ENCODE peak calls at places on chromosomes 16 and 17, in five cellular contexts. A, Y, J, R and C are unnamed samples.
A peak's percentile ranks its signal among the peaks of the same experiment; 100 is the strongest.

GRCh38 chr16:77767826-77768225 is 20.5 kb upstream of the VAT1L start:
- DNase-seq in A (no peak), J (no peak), R (no peak), Y (no peak), C (no peak)

GRCh38 chr17:61225178-61225577 is 174.5 kb upstream of the TBX2 start:
- DNase-seq in A (no peak), Y (no peak), J (no peak), R (no peak), C (no peak)

GRCh38 chr17:34311291-34311690 is 7.9 kb upstream of the CCL8 start:
- DNase-seq in R (no peak), A (no peak), Y (no peak), J (no peak), C (no peak)

GRCh38 chr17:58415371-58416055 is 1.8 kb downstream of the RNF43 start:
- DNase-seq in A (no peak), Y (no peak), R (no peak), J (no peak), C (no peak)

GRCh38 chr16:73385701-73386100 is 337.8 kb upstream of the ZFHX3 start:
- DNase-seq in A (no peak), Y (no peak), R (no peak), J (no peak), C (no peak)

GRCh38 chr17:29384901-29385300 is 5.3 kb upstream of the TAOK1 start:
- DNase-seq in Y (no peak), J (peak; percentile 16), A (no peak), R (no peak), C (no peak)

GRCh38 chr16:65783709-65784474 is 582.6 kb upstream of the CDH5 start:
- DNase-seq in Y (no peak), J (no peak), R (no peak), A (no peak), C (no peak)

GRCh38 chr17:79930077-79930785 is 91.0 kb upstream of the CBX4 start:
- DNase-seq in Y (no peak), A (no peak), R (no peak), J (no peak), C (no peak)

GRCh38 chr17:18966831-18967624 is 15.1 kb downstream of the SLC5A10 start:
- DNase-seq in Y (no peak), J (no peak), R (no peak), A (no peak), C (no peak)

GRCh38 chr17:81210868-81211267 is 11.9 kb downstream of the CEP131 start:
- DNase-seq in R (no peak), A (no peak), J (no peak), Y (no peak), C (no peak)

GRCh38 chr16:82506734-82507133 is 120.0 kb upstream of the CDH13 start:
- DNase-seq in Y (no peak), A (no peak), R (no peak), J (no peak), C (no peak)

GRCh38 chr16:85863384-85863774 is 35.6 kb upstream of the IRF8 start:
- DNase-seq in Y (no peak), A (no peak), J (peak; percentile 34), R (no peak), C (no peak)

GRCh38 chr16:79213214-79213613 is 387.3 kb downstream of the MAF start:
- DNase-seq in Y (no peak), R (no peak), A (no peak), J (no peak), C (no peak)
- H3K27ac ChIP-seq in Y (no peak overlapping the region), R (no peak overlapping the region), A (no peak overlapping the region), J (no peak overlapping the region), C (no peak overlapping the region)

GRCh38 chr16:48446534-48446920 is 61.3 kb upstream of the SIAH1 start:
- DNase-seq in A (no peak), J (no peak), R (no peak), Y (no peak), C (no peak)

GRCh38 chr16:48444574-48444973 is 59.4 kb upstream of the SIAH1 start:
- DNase-seq in R (peak; percentile 59), A (peak; percentile 73), J (peak; percentile 79), Y (no peak), C (no peak)

GRCh38 chr16:48447940-48448536 is 62.8 kb upstream of the SIAH1 start:
- DNase-seq in J (no peak), Y (no peak), R (no peak), A (no peak), C (no peak)

GRCh38 chr16:48447428-48447827 is 62.2 kb upstream of the SIAH1 start:
- DNase-seq in J (no peak), R (no peak), A (no peak), Y (no peak), C (no peak)

GRCh38 chr16:48445782-48446533 is 60.7 kb upstream of the SIAH1 start:
- DNase-seq in R (no peak), J (no peak), Y (no peak), A (no peak), C (no peak)
- H3K27ac ChIP-seq in R (no peak overlapping the region), J (peak overlapping the region; percentile 5), Y (no peak overlapping the region), A (no peak overlapping the region), C (no peak overlapping the region)

DNA sequence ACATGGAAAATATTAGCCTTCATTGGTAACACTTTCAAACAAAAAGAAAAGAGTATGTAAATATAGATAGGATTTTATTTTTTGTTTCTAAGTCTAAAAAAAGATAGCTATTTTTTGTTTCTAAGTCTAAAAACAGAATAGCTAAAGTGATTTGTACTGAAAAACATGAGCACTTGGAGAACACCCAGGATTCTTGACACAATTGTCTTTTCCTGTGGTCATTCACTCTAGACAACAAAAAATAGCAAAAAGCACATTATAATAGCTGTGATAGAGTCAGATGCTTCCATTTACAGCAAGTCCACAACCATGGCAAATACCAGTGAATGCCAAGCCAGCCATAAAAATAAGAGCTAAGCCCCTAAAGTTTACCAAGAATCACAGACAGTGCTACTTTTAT is 36.7 kb downstream of the SKAP1 start:
- DNase-seq in Y (no peak), R (no peak), J (no peak), A (no peak), C (no peak)
- H3K27ac ChIP-seq in Y (no peak overlapping the region), R (no peak overlapping the region), J (no peak overlapping the region), A (no peak overlapping the region), C (no peak overlapping the region)

DNA sequence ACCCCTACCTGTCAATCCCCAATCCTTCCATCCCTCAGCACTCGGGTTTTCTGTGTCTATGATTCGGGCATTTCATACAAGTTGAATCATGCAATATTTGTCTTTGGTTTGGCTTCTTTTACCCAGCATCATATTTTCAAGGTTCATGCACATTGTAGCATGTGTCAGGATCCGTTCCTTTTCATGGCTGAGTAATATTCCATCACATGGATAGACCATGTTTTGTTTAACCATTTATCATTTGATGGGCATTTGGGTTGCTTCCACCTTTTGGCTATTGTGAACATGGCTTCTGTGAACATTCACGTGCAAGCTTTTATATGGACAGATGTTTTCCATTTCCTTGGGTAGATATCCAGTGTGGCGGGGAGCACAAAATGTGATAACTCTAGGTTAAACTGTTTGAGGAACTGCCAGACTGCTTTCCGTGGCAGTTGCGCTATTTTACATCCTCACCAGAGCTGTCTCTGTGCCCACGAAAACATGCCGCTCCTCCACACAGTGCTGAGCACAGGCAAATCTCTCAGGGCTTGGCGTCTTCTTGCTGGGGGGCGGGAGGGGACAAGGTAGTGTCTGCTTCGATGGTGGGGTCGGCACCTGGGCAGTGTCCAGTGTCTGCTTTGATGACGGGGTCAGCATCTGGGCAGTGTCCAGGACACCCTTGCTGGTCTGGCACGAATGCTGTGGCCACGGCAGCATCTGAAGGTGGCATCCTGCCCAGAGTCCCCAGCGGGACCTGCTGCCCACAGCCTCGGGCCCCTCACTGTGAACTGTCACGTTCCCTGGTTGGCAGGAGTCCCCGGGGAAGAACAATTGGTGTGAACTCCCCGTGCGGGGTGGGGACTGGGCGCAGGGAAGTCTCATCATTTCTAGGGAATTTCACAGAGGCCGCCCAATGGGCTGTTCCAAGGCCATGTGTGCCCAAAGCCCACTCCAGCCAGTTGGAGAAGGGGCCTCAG is 32.4 kb upstream of the JPH3 start:
- DNase-seq in R (no peak), Y (no peak), J (no peak), A (no peak), C (no peak)
- H3K27ac ChIP-seq in R (no peak overlapping the region), Y (no peak overlapping the region), J (no peak overlapping the region), A (no peak overlapping the region), C (no peak overlapping the region)